ENCODE peak calls at places on chromosome 18, in five cellular contexts. T, K, W, P and O are unnamed samples.

GRCh38 chr18:40004246-40004645 is 1950.8 kb upstream of the PIK3C3 start:
- DNase-seq in W (no peak), P (no peak), K (no peak), T (no peak), O (no peak)

GRCh38 chr18:59566507-59566906 is 130.7 kb downstream of the CCBE1 start:
- DNase-seq in P (no peak), T (no peak), W (no peak), K (peak), O (no peak)

GRCh38 chr18:68916734-68917133 is 118.9 kb downstream of the CCDC102B start:
- DNase-seq in T (peak), P (no peak), W (no peak), K (no peak), O (no peak)

GRCh38 chr18:59502222-59502898 is 143.3 kb upstream of the LMAN1 start:
- DNase-seq in T (no peak), P (no peak), K (peak), W (no peak), O (no peak)

GRCh38 chr18:79396431-79397287 is 929 bp downstream of the NFATC1 start:
- DNase-seq in W (no peak), T (no peak), K (peak), P (no peak), O (no peak)

GRCh38 chr18:59265246-59266018 is 7.8 kb downstream of the RAX start:
- DNase-seq in T (no peak), P (peak), K (no peak), W (no peak), O (peak)

GRCh38 chr18:6628189-6628588 is 101.3 kb upstream of the ARHGAP28 start:
- DNase-seq in T (no peak), K (no peak), P (no peak), W (no peak), O (no peak)

GRCh38 chr18:67590571-67591141 is 74.1 kb upstream of the DSEL start:
- DNase-seq in W (no peak), T (no peak), P (no peak), K (peak), O (no peak)

GRCh38 chr18:22167471-22168151 is 1.8 kb upstream of the GATA6 start:
- DNase-seq in W (no peak), P (no peak), T (no peak), K (no peak), O (peak)

GRCh38 chr18:23619388-23619873 is 33.1 kb upstream of the NPC1 start:
- DNase-seq in K (no peak), T (no peak), W (no peak), P (no peak), O (no peak)

GRCh38 chr18:24023185-24023814 is 8.7 kb downstream of the TTC39C start:
- DNase-seq in K (no peak), W (no peak), T (peak), P (no peak), O (peak)

GRCh38 chr18:48928787-48929186 is 22.0 kb downstream of the SMAD7 start:
- DNase-seq in P (no peak), T (peak), W (peak), K (peak), O (peak)

GRCh38 chr18:40911582-40912254 is 1043.3 kb upstream of the PIK3C3 start:
- DNase-seq in K (peak), P (no peak), T (no peak), W (no peak), O (no peak)

GRCh38 chr18:9380571-9381390 is 46.2 kb downstream of the TWSG1 start:
- DNase-seq in K (peak), W (no peak), P (no peak), T (no peak), O (no peak)

GRCh38 chr18:21853020-21853419 is 112.4 kb downstream of the MIB1 start:
- DNase-seq in P (no peak), W (peak), T (no peak), K (peak), O (no peak)

GRCh38 chr18:23844991-23845680 is 155.9 kb downstream of the LAMA3 start:
- DNase-seq in P (no peak), W (no peak), K (no peak), T (no peak), O (no peak)

GRCh38 chr18:46481048-46481846 is 175.8 kb downstream of the LOXHD1 start:
- DNase-seq in P (peak), K (peak), T (peak), W (no peak), O (peak)

GRCh38 chr18:57901819-57902600 is 98.9 kb upstream of the ATP8B1 start:
- DNase-seq in W (no peak), T (peak), K (peak), P (no peak), O (no peak)

GRCh38 chr18:3924455-3924854 is 474.5 kb downstream of the TGIF1 start:
- DNase-seq in K (no peak), T (no peak), P (no peak), W (no peak), O (no peak)

GRCh38 chr18:22930089-22930713 is 2.9 kb upstream of the RBBP8 start:
- DNase-seq in K (peak), W (no peak), T (peak), P (peak), O (peak)

GRCh38 chr18:5463390-5463789 is 80.4 kb downstream of the EPB41L3 start:
- DNase-seq in T (no peak), P (no peak), W (no peak), K (peak), O (no peak)

GRCh38 chr18:68734311-68734710 is 19.4 kb upstream of the TMX3 start:
- DNase-seq in P (no peak), T (no peak), W (no peak), K (peak), O (no peak)

GRCh38 chr18:58190842-58191530 is 147.0 kb downstream of the NEDD4L start:
- DNase-seq in K (peak), W (no peak), P (no peak), T (no peak), O (peak)

GRCh38 chr18:13793819-13794218 is 30.1 kb upstream of the MC5R start:
- DNase-seq in K (no peak), P (no peak), T (no peak), W (no peak), O (no peak)

GRCh38 chr18:49510393-49511115 is 23.5 kb upstream of the C18orf32 start:
- DNase-seq in P (peak), K (peak), T (no peak), W (no peak), O (peak)

GRCh38 chr18:59047321-59047991 is 92.2 kb upstream of the SEC11C start:
- DNase-seq in P (no peak), W (no peak), T (no peak), K (no peak), O (no peak)

GRCh38 chr18:24995056-24995455 is 356.9 kb downstream of the ZNF521 start:
- DNase-seq in K (peak), T (no peak), P (no peak), W (no peak), O (no peak)

GRCh38 chr18:9356969-9357368 is 22.4 kb downstream of the TWSG1 start:
- DNase-seq in K (no peak), T (no peak), W (no peak), P (no peak), O (no peak)

GRCh38 chr18:57430983-57431382 is 4.2 kb upstream of the ONECUT2 start:
- DNase-seq in T (no peak), W (no peak), P (no peak), K (no peak), O (no peak)

GRCh38 chr18:56711706-56712445 is 60.7 kb downstream of the WDR7 start:
- DNase-seq in T (no peak), W (no peak), K (no peak), P (no peak), O (no peak)

GRCh38 chr18:57784034-57784815 is 18.9 kb downstream of the ATP8B1 start:
- DNase-seq in P (no peak), K (peak), T (peak), W (no peak), O (no peak)

GRCh38 chr18:10299686-10300085 is 154.7 kb upstream of the APCDD1 start:
- DNase-seq in W (no peak), K (no peak), T (no peak), P (no peak), O (no peak)

GRCh38 chr18:3875376-3875775 is 425.4 kb downstream of the TGIF1 start:
- DNase-seq in W (no peak), T (no peak), P (no peak), K (no peak), O (no peak)

GRCh38 chr18:74898965-74899364 is 301.3 kb downstream of the ZNF407 start:
- DNase-seq in W (no peak), K (peak), T (peak), P (no peak), O (no peak)

GRCh38 chr18:13159579-13159978 is 59.0 kb upstream of the LDLRAD4 start:
- DNase-seq in P (peak), W (no peak), K (peak), T (peak), O (peak)

GRCh38 chr18:65527879-65528633 is 222.8 kb upstream of the CDH7 start:
- DNase-seq in W (no peak), T (no peak), K (no peak), P (no peak), O (no peak)

GRCh38 chr18:38047820-38048219 is 482.2 kb upstream of the CELF4 start:
- DNase-seq in K (no peak), W (no peak), T (no peak), P (no peak), O (peak)

GRCh38 chr18:7084080-7084765 is 33.4 kb downstream of the LAMA1 start:
- DNase-seq in T (no peak), W (peak), K (peak), P (no peak), O (no peak)

GRCh38 chr18:657998-658946 is 819 bp downstream of the TYMS start:
- DNase-seq in W (peak), T (peak), P (peak), K (peak), O (peak)

DNA sequence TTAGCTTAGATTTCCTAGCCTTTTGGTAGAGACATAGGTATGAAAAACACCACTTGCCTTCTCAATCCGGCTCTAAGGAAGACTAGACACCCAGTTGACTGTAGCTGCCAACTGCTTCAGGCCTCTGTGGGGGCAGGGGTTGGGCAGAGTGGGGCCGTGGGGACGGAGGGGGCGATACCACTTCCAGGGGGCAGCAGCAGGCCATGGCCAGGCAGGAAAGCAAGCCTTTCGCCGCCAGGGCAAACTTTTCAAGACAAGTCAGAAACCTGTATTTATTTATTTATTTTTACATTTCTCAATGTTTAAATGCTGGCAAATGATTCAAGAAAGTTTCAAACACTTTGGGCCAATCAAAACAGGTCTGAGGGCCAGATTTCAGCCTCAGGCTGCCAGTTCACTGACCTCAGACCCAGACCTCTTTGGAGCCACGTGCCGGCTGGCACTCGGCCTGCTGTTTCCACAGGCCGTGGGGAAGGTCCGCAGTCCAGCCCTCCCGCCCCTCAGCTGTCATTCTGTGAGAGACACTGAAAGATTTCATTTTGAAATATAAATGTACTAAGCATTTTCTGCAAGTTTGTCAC is 63.8 kb downstream of the MEX3C start:
- DNase-seq in P (no peak), K (no peak), W (no peak), T (peak), O (no peak)
- TF ChIP-seq SMC3 in P (no peak), K (no peak), W (no peak), T (no peak), O (no peak)

DNA sequence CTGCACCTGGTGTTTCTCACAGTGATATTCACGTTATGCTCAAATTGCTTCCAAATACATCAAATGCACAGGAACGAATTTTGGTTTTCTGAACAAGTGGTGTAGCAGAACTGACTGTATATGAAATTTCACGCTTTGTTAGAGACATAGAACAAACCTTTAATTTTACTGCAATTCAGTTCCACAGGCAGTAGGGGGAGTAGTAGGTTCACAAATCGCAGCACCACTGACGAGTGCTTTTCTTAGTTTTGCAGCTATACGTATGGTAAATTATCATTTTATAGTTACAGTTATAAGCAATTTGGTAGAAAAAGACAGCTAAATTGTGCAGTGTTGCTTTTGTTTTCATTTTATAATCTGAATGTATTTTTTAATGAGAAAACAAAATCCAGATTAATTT is 113.3 kb downstream of the KIAA1328 start:
- DNase-seq in K (peak), W (no peak), P (peak), T (peak), O (peak)
- TF ChIP-seq CTCF in K (peak), W (peak), P (peak), T (peak), O (peak)

DNA sequence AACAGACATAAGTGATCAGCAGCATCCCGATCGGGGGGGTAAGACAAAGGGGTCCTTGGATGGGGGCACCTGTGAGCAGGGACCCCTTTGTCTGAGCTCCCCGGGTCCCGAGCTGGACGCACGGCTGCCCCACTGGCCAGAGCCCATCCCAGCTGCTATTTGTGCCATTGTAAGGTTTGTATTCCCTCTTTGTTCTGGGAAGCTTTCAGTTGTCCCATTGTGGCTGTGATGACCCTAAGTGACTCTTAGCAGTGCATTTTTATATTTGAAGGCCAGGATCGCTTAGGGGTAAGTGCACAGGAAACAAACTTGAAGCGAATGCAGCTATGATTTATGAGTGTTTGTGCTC is 80.3 kb downstream of the MBP start:
- DNase-seq in K (no peak), T (no peak), W (no peak), P (no peak), O (no peak)
- TF ChIP-seq MXI1 in K (no peak), T (no peak), W (no peak), P (no peak), O (no peak)

GRCh38 chr18:70046207-70046606 is 98.5 kb upstream of the CD226 start:
- DNase-seq in W (no peak), K (no peak), P (no peak), T (no peak), O (no peak)
- TF ChIP-seq SMC3 in W (no peak), K (no peak), P (no peak), T (no peak), O (no peak)

GRCh38 chr18:28009589-28009988 is 167.3 kb downstream of the CDH2 start:
- DNase-seq in K (no peak), T (no peak), P (no peak), W (no peak), O (no peak)

GRCh38 chr18:28015671-28016070 is 161.3 kb downstream of the CDH2 start:
- DNase-seq in P (no peak), K (no peak), W (no peak), T (no peak), O (no peak)

GRCh38 chr18:28018361-28018760 is 158.6 kb downstream of the CDH2 start:
- DNase-seq in W (no peak), T (no peak), P (no peak), K (no peak), O (no peak)

GRCh38 chr18:28007841-28008240 is 169.1 kb downstream of the CDH2 start:
- DNase-seq in P (no peak), T (no peak), K (peak), W (no peak), O (no peak)

DNA sequence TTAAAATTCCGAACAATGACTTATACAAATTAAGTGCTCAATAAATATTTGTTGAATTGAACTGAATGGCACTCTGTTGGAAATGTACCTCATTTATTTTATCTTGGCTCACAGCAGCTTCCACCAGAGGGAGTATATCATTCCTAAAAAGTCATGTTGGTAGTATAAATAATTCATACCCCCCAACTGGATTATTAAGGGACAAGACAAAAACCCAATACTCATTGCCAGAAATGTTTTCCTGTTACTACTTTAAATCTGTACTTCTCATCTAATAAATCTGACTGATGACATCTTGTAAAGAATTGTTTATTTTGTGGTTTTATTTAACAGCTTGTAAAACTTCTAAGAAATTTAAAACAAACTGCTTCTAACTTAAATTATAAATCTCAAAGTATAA is 163.9 kb downstream of the CDH2 start:
- DNase-seq in K (peak), P (no peak), T (peak), W (no peak), O (no peak)
- TF ChIP-seq CTCF in K (peak), P (no peak), T (no peak), W (no peak), O (peak)

DNA sequence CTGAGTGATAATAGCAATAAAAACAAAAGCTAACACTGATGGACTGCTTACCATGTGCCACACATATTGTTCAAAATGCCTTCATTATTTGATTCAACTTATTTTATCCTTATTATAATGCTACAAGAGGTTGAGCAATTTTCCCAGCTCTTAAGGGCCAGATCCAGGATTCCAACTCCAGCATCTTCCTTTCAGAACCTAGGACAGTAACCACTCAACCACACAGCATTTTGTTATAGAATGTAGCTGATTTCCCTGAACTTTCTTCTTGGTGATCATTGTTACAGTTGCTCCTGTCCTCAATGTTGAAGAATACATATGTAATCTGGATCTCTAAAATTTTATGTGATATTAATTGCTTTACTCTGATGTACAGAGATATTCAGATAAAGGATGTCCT is 341.7 kb downstream of the PIK3C3 start:
- DNase-seq in T (no peak), W (no peak), K (no peak), P (no peak), O (no peak)
- TF ChIP-seq MXI1 in T (no peak), W (no peak), K (no peak), P (no peak), O (no peak)

GRCh38 chr18:54224379-54225014 is at the start of gene MBD2:
- DNase-seq in P (peak), T (peak), W (peak), K (peak), O (peak)

GRCh38 chr18:54223568-54224241 is 764 bp downstream of the MBD2 start:
- DNase-seq in K (peak), P (peak), W (no peak), T (no peak), O (peak)

GRCh38 chr18:54218299-54218698 is 6.2 kb downstream of the MBD2 start:
- DNase-seq in P (no peak), K (no peak), T (no peak), W (no peak), O (no peak)

GRCh38 chr18:54220406-54220805 is 4.1 kb downstream of the MBD2 start:
- DNase-seq in T (no peak), K (no peak), W (no peak), P (no peak), O (no peak)

GRCh38 chr18:54222922-54223567 is 1.4 kb downstream of the MBD2 start:
- DNase-seq in K (no peak), W (peak), P (no peak), T (peak), O (no peak)
- TF ChIP-seq SMC3 in K (no peak), W (peak), P (no peak), T (no peak), O (no peak)